ENCODE peak calls at places on chromosomes 3 and 15, in ten cellular contexts. One of them, this sample, is unnamed.

GRCh38 chr3:14064910-14065309 is 59.8 kb downstream of the CHCHD4 start:
- DNase-seq in Calu3: no peak
- DNase-seq in tibial artery: no peak
- DNase-seq in midbrain: no peak
- DNase-seq in AG09309: no peak
- DNase-seq in stimulated activated CD8-positive, alpha-beta memory T cell treated with anti-CD3 and anti-CD28 coated beads, Interleukin-15, amount 100 ng/mL, for 24 hours: no peak
- DNase-seq in activated CD8-positive, alpha-beta memory T cell treated with anti-CD3 and anti-CD28 coated beads for 48 hours: no peak
- DNase-seq in cardiac muscle cell: no peak
- DNase-seq in foreskin fibroblast: no peak
- DNase-seq in left ventricle myocardium inferior: no peak
- DNase-seq in this sample: no peak

GRCh38 chr3:101833446-101833974 is 15.8 kb upstream of the NFKBIZ start:
- DNase-seq in Calu3: no peak
- DNase-seq in tibial artery: no peak
- DNase-seq in midbrain: no peak
- DNase-seq in AG09309: no peak
- DNase-seq in stimulated activated CD8-positive, alpha-beta memory T cell treated with anti-CD3 and anti-CD28 coated beads, Interleukin-15, amount 100 ng/mL, for 24 hours: no peak
- DNase-seq in activated CD8-positive, alpha-beta memory T cell treated with anti-CD3 and anti-CD28 coated beads for 48 hours: no peak
- DNase-seq in cardiac muscle cell: no peak
- DNase-seq in foreskin fibroblast: no peak
- DNase-seq in left ventricle myocardium inferior: no peak
- DNase-seq in this sample: no peak

GRCh38 chr3:160921020-160921635 is 165.1 kb downstream of the PPM1L start:
- DNase-seq in Calu3: peak
- DNase-seq in tibial artery: no peak
- DNase-seq in midbrain: peak
- DNase-seq in AG09309: peak
- DNase-seq in stimulated activated CD8-positive, alpha-beta memory T cell treated with anti-CD3 and anti-CD28 coated beads, Interleukin-15, amount 100 ng/mL, for 24 hours: no peak
- DNase-seq in activated CD8-positive, alpha-beta memory T cell treated with anti-CD3 and anti-CD28 coated beads for 48 hours: no peak
- DNase-seq in cardiac muscle cell: peak
- DNase-seq in foreskin fibroblast: peak
- DNase-seq in left ventricle myocardium inferior: no peak
- DNase-seq in this sample: no peak

GRCh38 chr3:41673643-41674042 is 288.3 kb downstream of the ULK4 start:
- DNase-seq in Calu3: no peak
- DNase-seq in tibial artery: no peak
- DNase-seq in midbrain: no peak
- DNase-seq in AG09309: no peak
- DNase-seq in stimulated activated CD8-positive, alpha-beta memory T cell treated with anti-CD3 and anti-CD28 coated beads, Interleukin-15, amount 100 ng/mL, for 24 hours: no peak
- DNase-seq in activated CD8-positive, alpha-beta memory T cell treated with anti-CD3 and anti-CD28 coated beads for 48 hours: no peak
- DNase-seq in cardiac muscle cell: no peak
- DNase-seq in foreskin fibroblast: no peak
- DNase-seq in left ventricle myocardium inferior: no peak
- DNase-seq in this sample: no peak

GRCh38 chr3:140910860-140911259 is 30.8 kb upstream of the SLC25A36 start:
- DNase-seq in Calu3: no peak
- DNase-seq in tibial artery: no peak
- DNase-seq in midbrain: peak
- DNase-seq in AG09309: no peak
- DNase-seq in stimulated activated CD8-positive, alpha-beta memory T cell treated with anti-CD3 and anti-CD28 coated beads, Interleukin-15, amount 100 ng/mL, for 24 hours: no peak
- DNase-seq in activated CD8-positive, alpha-beta memory T cell treated with anti-CD3 and anti-CD28 coated beads for 48 hours: no peak
- DNase-seq in cardiac muscle cell: peak
- DNase-seq in foreskin fibroblast: no peak
- DNase-seq in left ventricle myocardium inferior: no peak
- DNase-seq in this sample: no peak

GRCh38 chr3:195194559-195195161 is 76.3 kb downstream of the XXYLT1 start:
- DNase-seq in Calu3: no peak
- DNase-seq in tibial artery: no peak
- DNase-seq in midbrain: no peak
- DNase-seq in AG09309: no peak
- DNase-seq in stimulated activated CD8-positive, alpha-beta memory T cell treated with anti-CD3 and anti-CD28 coated beads, Interleukin-15, amount 100 ng/mL, for 24 hours: no peak
- DNase-seq in activated CD8-positive, alpha-beta memory T cell treated with anti-CD3 and anti-CD28 coated beads for 48 hours: no peak
- DNase-seq in cardiac muscle cell: no peak
- DNase-seq in foreskin fibroblast: no peak
- DNase-seq in left ventricle myocardium inferior: no peak
- DNase-seq in this sample: no peak

GRCh38 chr15:36612063-36612788 is 32.8 kb downstream of the CDIN1 start:
- DNase-seq in Calu3: no peak
- DNase-seq in tibial artery: no peak
- DNase-seq in midbrain: no peak
- DNase-seq in AG09309: peak
- DNase-seq in stimulated activated CD8-positive, alpha-beta memory T cell treated with anti-CD3 and anti-CD28 coated beads, Interleukin-15, amount 100 ng/mL, for 24 hours: no peak
- DNase-seq in activated CD8-positive, alpha-beta memory T cell treated with anti-CD3 and anti-CD28 coated beads for 48 hours: no peak
- DNase-seq in cardiac muscle cell: peak
- DNase-seq in foreskin fibroblast: peak
- DNase-seq in left ventricle myocardium inferior: no peak
- DNase-seq in this sample: no peak

GRCh38 chr3:182925330-182925943 is 54.9 kb downstream of the DCUN1D1 start:
- DNase-seq in Calu3: no peak
- DNase-seq in tibial artery: no peak
- DNase-seq in midbrain: no peak
- DNase-seq in AG09309: peak
- DNase-seq in stimulated activated CD8-positive, alpha-beta memory T cell treated with anti-CD3 and anti-CD28 coated beads, Interleukin-15, amount 100 ng/mL, for 24 hours: no peak
- DNase-seq in activated CD8-positive, alpha-beta memory T cell treated with anti-CD3 and anti-CD28 coated beads for 48 hours: no peak
- DNase-seq in cardiac muscle cell: peak
- DNase-seq in foreskin fibroblast: peak
- DNase-seq in left ventricle myocardium inferior: peak
- DNase-seq in this sample: no peak

GRCh38 chr3:46655271-46655670 is 38.2 kb downstream of the ALS2CL start:
- DNase-seq in Calu3: no peak
- DNase-seq in tibial artery: no peak
- DNase-seq in midbrain: no peak
- DNase-seq in AG09309: no peak
- DNase-seq in stimulated activated CD8-positive, alpha-beta memory T cell treated with anti-CD3 and anti-CD28 coated beads, Interleukin-15, amount 100 ng/mL, for 24 hours: no peak
- DNase-seq in activated CD8-positive, alpha-beta memory T cell treated with anti-CD3 and anti-CD28 coated beads for 48 hours: no peak
- DNase-seq in cardiac muscle cell: peak
- DNase-seq in foreskin fibroblast: no peak
- DNase-seq in left ventricle myocardium inferior: no peak
- DNase-seq in this sample: no peak

GRCh38 chr15:80709542-80709941 is 14.4 kb downstream of the ABHD17C start:
- DNase-seq in Calu3: peak
- DNase-seq in tibial artery: no peak
- DNase-seq in midbrain: no peak
- DNase-seq in AG09309: no peak
- DNase-seq in stimulated activated CD8-positive, alpha-beta memory T cell treated with anti-CD3 and anti-CD28 coated beads, Interleukin-15, amount 100 ng/mL, for 24 hours: no peak
- DNase-seq in activated CD8-positive, alpha-beta memory T cell treated with anti-CD3 and anti-CD28 coated beads for 48 hours: no peak
- DNase-seq in cardiac muscle cell: no peak
- DNase-seq in foreskin fibroblast: no peak
- DNase-seq in left ventricle myocardium inferior: no peak
- DNase-seq in this sample: no peak

GRCh38 chr3:167743799-167744198 is 8.3 kb downstream of the SERPINI1 start:
- DNase-seq in Calu3: no peak
- DNase-seq in tibial artery: no peak
- DNase-seq in midbrain: no peak
- DNase-seq in AG09309: no peak
- DNase-seq in stimulated activated CD8-positive, alpha-beta memory T cell treated with anti-CD3 and anti-CD28 coated beads, Interleukin-15, amount 100 ng/mL, for 24 hours: no peak
- DNase-seq in activated CD8-positive, alpha-beta memory T cell treated with anti-CD3 and anti-CD28 coated beads for 48 hours: no peak
- DNase-seq in cardiac muscle cell: no peak
- DNase-seq in foreskin fibroblast: no peak
- DNase-seq in left ventricle myocardium inferior: no peak
- DNase-seq in this sample: no peak

GRCh38 chr3:10548997-10549396 is 43.6 kb upstream of the ATP2B2 start:
- DNase-seq in Calu3: no peak
- DNase-seq in tibial artery: no peak
- DNase-seq in midbrain: no peak
- DNase-seq in AG09309: no peak
- DNase-seq in stimulated activated CD8-positive, alpha-beta memory T cell treated with anti-CD3 and anti-CD28 coated beads, Interleukin-15, amount 100 ng/mL, for 24 hours: no peak
- DNase-seq in activated CD8-positive, alpha-beta memory T cell treated with anti-CD3 and anti-CD28 coated beads for 48 hours: no peak
- DNase-seq in cardiac muscle cell: no peak
- DNase-seq in foreskin fibroblast: no peak
- DNase-seq in left ventricle myocardium inferior: no peak
- DNase-seq in this sample: no peak